ENCODE peak calls at places on chromosomes 6 and 20, in seven cellular contexts. V is K562, P is neural progenitor cell, G is GM12878, B is H9, X is fibroblast of lung, D is IMR-90. Z is an unnamed sample.

GRCh38 chr6:100488231-100488630 is 23.5 kb upstream of the SIM1 start:
- DNase-seq in V (no peak), P (no peak), G (no peak), B (no peak), X (no peak), D (no peak), Z (no peak)

GRCh38 chr6:89989742-89990141 is 95.5 kb downstream of the GJA10 start:
- DNase-seq in V (no peak), P (no peak), G (no peak), B (no peak), X (peak; percentile 56), D (peak; percentile 94), Z (no peak)

GRCh38 chr20:8152183-8152582 is 20.1 kb downstream of the PLCB1 start:
- DNase-seq in V (no peak), P (no peak), G (no peak), B (no peak), X (peak; percentile 60), D (peak; percentile 65), Z (no peak)

GRCh38 chr6:106300944-106301343 is 24.6 kb downstream of the ATG5 start:
- DNase-seq in V (no peak), P (peak; percentile 11), G (peak; percentile 12), B (no peak), X (peak; percentile 74), D (peak; percentile 65), Z (no peak)

GRCh38 chr6:34243131-34243771 is 5.6 kb downstream of the SMIM29 start:
- DNase-seq in V (peak; percentile 8), P (no peak), G (no peak), B (no peak), X (no peak), D (peak; percentile 77), Z (peak; percentile 47)

GRCh38 chr6:161631676-161632194 is 357.9 kb upstream of the AGPAT4 start:
- DNase-seq in V (no peak), P (no peak), G (no peak), B (no peak), X (peak; percentile 89), D (no peak), Z (no peak)

GRCh38 chr6:11356404-11357155 is 124.1 kb upstream of the NEDD9 start:
- DNase-seq in V (no peak), P (no peak), G (no peak), B (no peak), X (no peak), D (no peak), Z (peak; percentile 37)

GRCh38 chr6:16059496-16059895 is 69.4 kb upstream of the MYLIP start:
- DNase-seq in V (no peak), P (no peak), G (no peak), B (peak; percentile 69), X (no peak), D (no peak), Z (no peak)

GRCh38 chr6:151389640-151390275 is 1.6 kb downstream of the ZBTB2 start:
- DNase-seq in V (peak; percentile 37), P (peak; percentile 72), G (no peak), B (peak; percentile 45), X (peak; percentile 78), D (peak; percentile 59), Z (peak; percentile 89)

GRCh38 chr20:3330046-3330741 is 77.3 kb downstream of the DNAAF9 start:
- DNase-seq in V (no peak), P (no peak), G (no peak), B (no peak), X (peak; percentile 61), D (peak; percentile 59), Z (no peak)

GRCh38 chr6:13357551-13358075 is 29.3 kb upstream of the TBC1D7 start:
- DNase-seq in V (no peak), P (peak; percentile 70), G (no peak), B (peak; percentile 52), X (peak; percentile 79), D (peak; percentile 77), Z (no peak)
- H3K9ac ChIP-seq in V (no peak overlapping the region), P (no peak overlapping the region), G (peak overlapping the region; percentile 56), B (no peak overlapping the region), X (no peak overlapping the region), D (no peak overlapping the region), Z (no peak overlapping the region)

GRCh38 chr6:27863962-27864905 is 48.0 kb downstream of the OR2B2 start:
- DNase-seq in V (no peak), P (no peak), G (no peak), B (no peak), X (peak; percentile 35), D (peak; percentile 15), Z (peak; percentile 75)
- H3K9ac ChIP-seq in V (peak overlapping the region; percentile 74), P (no peak overlapping the region), G (peak overlapping the region; percentile 79), B (peak overlapping the region; percentile 90), X (peak overlapping the region; percentile 73), D (peak overlapping the region; percentile 58), Z (no peak overlapping the region)

DNA sequence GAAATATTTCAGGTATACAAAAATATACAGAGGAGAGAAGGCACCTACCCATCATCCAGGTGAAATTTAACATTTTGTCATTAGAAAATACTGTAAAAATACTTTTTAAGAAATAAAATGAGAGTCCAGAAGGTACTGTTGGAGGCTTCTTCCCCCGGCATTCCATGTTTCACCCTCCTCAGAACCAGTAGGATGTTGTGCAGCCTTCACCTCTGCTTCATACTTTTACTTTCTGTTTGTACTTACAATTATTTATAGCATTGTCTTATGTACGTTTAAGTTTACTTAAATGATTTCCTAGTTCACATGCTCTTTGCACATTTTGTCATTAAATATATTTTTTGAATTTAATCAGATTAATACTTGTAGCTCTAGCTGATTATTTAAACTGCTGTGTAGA is 30.9 kb downstream of the TMEM200A start:
- DNase-seq in V (no peak), P (no peak), G (no peak), B (no peak), X (no peak), D (no peak), Z (no peak)
- H3K9ac ChIP-seq in V (no peak overlapping the region), P (no peak overlapping the region), G (no peak overlapping the region), B (no peak overlapping the region), X (no peak overlapping the region), D (no peak overlapping the region), Z (no peak overlapping the region)

GRCh38 chr20:41004561-41005360 is 23.9 kb upstream of the TOP1 start:
- DNase-seq in V (no peak), P (no peak), G (no peak), B (no peak), X (peak; percentile 41), D (peak; percentile 44), Z (no peak)

GRCh38 chr20:41006126-41006935 is 22.3 kb upstream of the TOP1 start:
- DNase-seq in V (no peak), P (no peak), G (no peak), B (no peak), X (no peak), D (no peak), Z (peak; percentile 72)

GRCh38 chr20:41006936-41007871 is 21.4 kb upstream of the TOP1 start:
- DNase-seq in V (no peak), P (no peak), G (no peak), B (peak; percentile 39), X (no peak), D (no peak), Z (no peak)

GRCh38 chr20:41003143-41003932 is 25.3 kb upstream of the TOP1 start:
- DNase-seq in V (peak; percentile 61), P (no peak), G (no peak), B (peak; percentile 39), X (peak; percentile 99), D (peak; percentile 99), Z (peak; percentile 80)

GRCh38 chr20:41005361-41005729 is 23.3 kb upstream of the TOP1 start:
- DNase-seq in V (no peak), P (no peak), G (no peak), B (no peak), X (peak; percentile 99), D (peak; percentile 98), Z (peak; percentile 96)
- H3K9ac ChIP-seq in V (no peak overlapping the region), P (no peak overlapping the region), G (no peak overlapping the region), B (no peak overlapping the region), X (no peak overlapping the region), D (peak overlapping the region; percentile 36), Z (no peak overlapping the region)

Z was measured in kidney.